ENCODE peak calls at places on chromosomes 2 and 18, in eight cellular contexts. O is esophagus squamous epithelium, Z is heart right ventricle, C is dorsolateral prefrontal cortex, L is hepatocyte, S is tibial artery, K is HL-60, D is adrenal gland. F is an unnamed sample.
A peak's percentile ranks its signal among the peaks of the same experiment; 100 is the strongest.

GRCh38 chr2:229370484-229370883 is 99.4 kb upstream of the PID1 start:
- DNase-seq in L (no peak), C (no peak), Z (no peak), S (no peak), K (no peak), D (no peak), O (no peak), F (no peak)

GRCh38 chr2:37625781-37626548 is 45.5 kb downstream of the CDC42EP3 start:
- DNase-seq in C (no peak), D (no peak), Z (peak; percentile 30), O (no peak), K (no peak), L (no peak), S (no peak), F (peak; percentile 51)

GRCh38 chr2:238502088-238502810 is 75.5 kb downstream of the ASB1 start:
- DNase-seq in Z (no peak), K (no peak), S (no peak), L (no peak), C (no peak), O (no peak), D (no peak), F (no peak)

GRCh38 chr18:74013955-74014354 is 133.7 kb downstream of the FBXO15 start:
- DNase-seq in D (no peak), C (no peak), K (no peak), S (no peak), L (no peak), O (no peak), Z (no peak), F (no peak)

GRCh38 chr2:165793161-165793778 is 777 bp downstream of the GALNT3 start:
- DNase-seq in C (no peak), D (no peak), S (no peak), Z (peak; percentile 2), L (peak; percentile 50), K (peak; percentile 23), O (no peak), F (no peak)

GRCh38 chr18:79399275-79400081 is 3.7 kb downstream of the NFATC1 start:
- DNase-seq in O (no peak), S (no peak), D (no peak), C (no peak), Z (no peak), L (no peak), K (peak; percentile 57), F (no peak)

GRCh38 chr2:62306751-62307468 is 111.0 kb downstream of the B3GNT2 start:
- DNase-seq in S (no peak), C (no peak), O (no peak), L (peak; percentile 24), D (peak; percentile 40), K (peak; percentile 76), Z (no peak), F (no peak)

GRCh38 chr18:62071071-62071470 is 115.8 kb downstream of the PIGN start:
- DNase-seq in Z (no peak), K (no peak), C (no peak), S (no peak), L (no peak), D (no peak), O (no peak), F (no peak)

GRCh38 chr2:134917958-134918517 is 584 bp upstream of the CCNT2 start:
- DNase-seq in Z (no peak), C (peak; percentile 87), K (no peak), D (peak; percentile 92), L (no peak), S (no peak), O (peak; percentile 90), F (peak; percentile 84)

GRCh38 chr2:134917219-134917957 is 1.2 kb upstream of the CCNT2 start:
- DNase-seq in C (no peak), D (peak; percentile 39), Z (peak; percentile 19), K (peak; percentile 17), S (peak; percentile 23), O (no peak), L (peak; percentile 20), F (no peak)

GRCh38 chr2:134919360-134920210 is 963 bp downstream of the CCNT2 start:
- DNase-seq in Z (peak; percentile 38), L (no peak), O (no peak), K (peak; percentile 25), S (no peak), D (peak; percentile 34), C (no peak), F (peak; percentile 27)

DNA sequence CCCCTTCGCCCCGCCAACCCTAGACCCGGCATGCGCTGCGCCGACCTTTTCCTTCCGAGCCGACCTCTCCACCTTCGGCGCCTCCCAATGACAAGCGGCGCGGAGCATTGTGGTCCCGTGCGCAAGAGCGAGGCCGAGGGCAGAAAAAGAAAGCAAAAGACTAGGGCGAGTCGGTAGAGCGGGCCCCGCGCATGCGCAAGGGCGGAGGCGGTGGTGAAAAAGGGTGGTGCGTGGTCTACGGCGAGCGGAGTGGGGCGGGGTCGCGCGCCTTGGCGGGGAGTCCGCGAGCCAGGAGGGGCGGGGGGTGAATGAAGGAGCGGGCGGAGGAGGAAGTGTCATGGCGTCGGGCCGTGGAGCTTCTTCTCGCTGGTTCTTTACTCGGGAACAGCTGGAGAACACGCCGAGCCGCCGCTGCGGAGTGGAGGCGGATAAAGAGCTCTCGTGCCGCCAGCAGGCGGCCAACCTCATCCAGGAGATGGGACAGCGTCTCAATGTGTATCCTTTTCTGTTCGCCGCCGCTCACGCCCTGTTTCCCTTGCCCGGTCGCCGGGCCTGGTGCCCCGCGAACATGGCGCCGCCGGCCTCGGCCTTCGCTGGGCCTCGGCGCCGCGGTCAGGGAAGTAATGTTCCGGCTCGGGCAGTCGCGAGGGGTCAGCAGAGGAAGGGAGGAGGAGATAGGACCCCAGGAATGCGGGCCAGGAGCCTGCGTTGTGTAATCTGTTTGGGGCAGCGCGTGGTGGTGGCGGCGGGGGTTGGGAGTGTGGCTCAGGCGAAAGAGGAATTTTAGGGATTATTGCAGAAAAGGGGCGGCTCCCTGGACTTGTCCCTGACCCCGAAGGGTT is at the start of gene CCNT2:
- DNase-seq in C (peak; percentile 98), L (peak; percentile 99), Z (peak; percentile 99), O (peak; percentile 96), S (peak; percentile 99), D (peak; percentile 99), K (peak; percentile 99), F (peak; percentile 99)
- TF ChIP-seq CTCF in C (peak; percentile 13), L (no peak), Z (peak; percentile 35), O (no peak), S (no peak), D (no peak), K (no peak), F (no peak)

DNA sequence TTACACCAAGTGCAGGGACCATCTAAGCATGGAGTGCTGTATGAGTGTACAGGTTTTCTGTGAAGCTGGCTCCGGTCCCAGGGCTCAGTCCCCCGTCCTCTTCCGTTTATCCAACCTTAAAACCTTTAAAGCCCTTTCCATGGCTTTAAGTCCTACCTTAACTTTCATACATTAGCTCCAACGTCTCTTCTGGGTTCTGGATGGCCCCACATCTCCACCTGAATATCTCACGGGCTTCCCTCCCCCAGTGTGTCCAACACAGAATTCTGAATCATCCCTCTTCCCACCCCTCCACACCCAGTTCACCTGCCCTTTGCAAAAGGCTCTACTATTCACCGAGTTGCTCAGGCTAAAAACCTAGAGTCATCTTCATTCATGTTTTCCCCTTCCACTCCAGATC is 12.8 kb downstream of the ARHGAP25 start:
- DNase-seq in D (no peak), L (no peak), Z (no peak), S (no peak), C (no peak), K (peak; percentile 0), O (no peak), F (no peak)
- H3K27ac ChIP-seq in D (no peak overlapping the region), L (no peak overlapping the region), Z (no peak overlapping the region), S (no peak overlapping the region), C (no peak overlapping the region), K (no peak overlapping the region), O (no peak overlapping the region), F (peak overlapping the region; percentile 39)

GRCh38 chr2:231409773-231410172 is 14.3 kb downstream of the B3GNT7 start:
- DNase-seq in K (no peak), D (no peak), C (no peak), Z (no peak), L (no peak), S (no peak), O (no peak), F (no peak)

GRCh38 chr2:231411237-231411636 is 15.7 kb downstream of the B3GNT7 start:
- DNase-seq in K (no peak), O (no peak), S (no peak), C (no peak), Z (no peak), D (no peak), L (no peak), F (no peak)

GRCh38 chr2:231412616-231412963 is 17.1 kb downstream of the B3GNT7 start:
- DNase-seq in Z (no peak), D (no peak), K (no peak), S (no peak), C (no peak), L (no peak), O (no peak), F (no peak)

GRCh38 chr2:231411871-231412615 is 16.5 kb downstream of the B3GNT7 start:
- DNase-seq in Z (peak; percentile 76), L (peak; percentile 92), O (peak; percentile 18), D (peak; percentile 90), S (peak; percentile 85), C (peak; percentile 83), K (peak; percentile 82), F (peak; percentile 58)

DNA sequence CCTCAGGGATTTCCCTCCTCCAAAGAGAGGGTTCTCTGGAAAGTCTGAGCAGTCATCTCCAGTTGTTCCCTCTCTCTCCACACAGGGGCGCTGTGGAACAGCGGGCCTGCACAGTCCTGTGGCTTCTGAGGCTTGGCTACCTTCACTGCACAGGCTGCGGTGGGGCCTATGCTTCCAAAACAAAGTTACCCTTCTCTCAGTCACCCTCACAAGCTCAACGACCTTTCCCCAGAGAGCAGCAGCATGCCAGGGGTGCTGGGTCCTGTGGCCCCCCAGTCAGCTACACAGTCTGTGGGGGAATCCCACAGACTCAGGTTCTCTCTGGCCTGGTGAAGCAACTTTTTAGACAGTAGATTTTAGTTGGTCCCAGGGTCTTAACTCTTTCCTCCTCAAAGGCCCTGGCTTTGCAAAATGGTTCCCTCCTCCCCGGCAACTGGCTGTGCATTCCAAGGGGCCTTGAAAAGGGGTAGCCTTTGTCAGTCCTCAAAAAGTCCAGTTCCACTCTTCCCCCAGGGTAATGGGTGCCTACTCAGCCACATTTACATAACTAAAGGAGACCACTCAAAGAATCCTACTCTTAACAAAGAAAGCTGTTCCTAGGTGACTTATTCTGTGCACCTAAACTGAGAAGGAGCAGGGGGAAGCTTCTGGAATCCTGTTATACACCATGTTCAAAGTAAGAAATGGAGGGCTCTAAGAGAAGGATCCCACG is 14.9 kb downstream of the B3GNT7 start:
- DNase-seq in S (no peak), K (no peak), D (no peak), Z (no peak), L (no peak), O (no peak), C (no peak), F (no peak)
- TF ChIP-seq CTCF in S (no peak), K (no peak), D (no peak), Z (no peak), L (peak; percentile 46), O (peak; percentile 35), C (no peak), F (no peak)

DNA sequence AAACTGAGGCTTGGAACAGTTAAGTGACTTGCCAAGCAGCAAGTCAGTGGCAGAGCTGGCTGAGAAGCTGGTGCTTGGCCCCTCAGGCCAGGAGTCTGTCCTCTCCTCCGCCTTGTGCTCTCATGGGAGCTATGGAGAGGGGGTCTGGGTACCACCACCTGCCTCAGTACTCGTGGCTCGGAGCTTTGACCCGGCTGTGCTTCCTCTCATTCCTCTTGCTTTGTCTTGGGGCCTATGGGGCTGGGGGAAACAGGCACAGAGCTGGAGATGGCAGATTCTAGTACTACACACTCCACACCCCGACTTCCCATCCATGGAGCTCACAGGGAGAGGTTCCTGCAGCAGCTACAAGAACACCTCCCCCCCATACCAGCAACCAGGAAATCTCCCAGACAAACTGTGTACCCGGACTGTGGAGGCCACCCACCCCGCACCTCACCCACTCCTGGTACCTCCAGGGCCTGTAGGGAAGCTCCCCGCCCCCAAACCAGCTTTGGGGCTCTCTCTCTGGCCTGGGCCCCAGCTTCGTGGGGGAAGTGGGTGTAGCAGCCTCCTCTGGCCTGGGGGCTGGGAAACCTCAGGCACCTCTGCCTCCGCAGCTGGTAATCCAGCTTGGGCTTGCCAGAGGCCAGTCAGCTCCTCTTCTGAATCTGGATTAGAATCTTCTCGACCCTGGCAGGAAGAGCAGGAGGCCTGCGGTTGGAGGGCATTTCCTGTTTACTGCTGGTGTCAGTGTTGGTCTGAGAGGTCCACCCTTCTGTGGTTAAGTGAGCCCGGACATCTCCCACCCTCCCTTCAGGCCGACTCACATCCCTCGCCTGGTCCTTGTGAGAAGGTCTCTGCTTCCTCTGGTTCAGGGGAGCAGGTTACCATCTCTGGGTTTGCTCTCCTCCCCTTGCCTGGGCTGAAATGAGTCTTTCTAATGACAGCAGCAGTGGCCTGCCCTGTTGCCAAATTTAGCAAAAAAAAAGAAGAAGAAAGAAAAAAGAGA is 22.3 kb upstream of the RHOB start:
- DNase-seq in K (peak; percentile 47), S (peak; percentile 68), D (peak; percentile 60), Z (peak; percentile 55), L (no peak), C (no peak), O (peak; percentile 36), F (no peak)
- H3K27ac ChIP-seq in K (peak overlapping the region; percentile 12), S (peak overlapping the region; percentile 21), D (peak overlapping the region; percentile 70), Z (no peak overlapping the region), L (no peak overlapping the region), C (no peak overlapping the region), O (peak overlapping the region; percentile 65), F (no peak overlapping the region)